ENCODE peak calls at places on chromosomes 13 and 19, in five cellular contexts. K is ovary, D is IMR-90, E is upper lobe of left lung, C is testis. S is an unnamed sample.
A peak's percentile ranks its signal among the peaks of the same experiment; 100 is the strongest.

GRCh38 chr13:79782541-79783216 is 301.7 kb downstream of the NDFIP2 start:
- DNase-seq in K (peak; percentile 59), D (peak; percentile 77), E (no peak), C (peak; percentile 30), S (no peak)

GRCh38 chr13:87042946-87043345 is 628.2 kb upstream of the SLITRK5 start:
- DNase-seq in K (no peak), D (peak; percentile 51), E (no peak), C (no peak), S (no peak)

GRCh38 chr13:33286143-33286542 is 588 bp upstream of the STARD13 start:
- DNase-seq in K (no peak), D (no peak), E (no peak), C (peak; percentile 57), S (no peak)

GRCh38 chr13:27991881-27992280 is 3.4 kb upstream of the URAD start:
- DNase-seq in K (no peak), D (no peak), E (no peak), C (no peak), S (no peak)

GRCh38 chr13:109389892-109390345 is 396.5 kb downstream of the IRS2 start:
- DNase-seq in K (no peak), D (peak; percentile 25), E (no peak), C (no peak), S (no peak)

GRCh38 chr19:44582581-44583265 is 30.6 kb upstream of the IGSF23 start:
- DNase-seq in K (no peak), D (no peak), E (peak; percentile 22), C (peak; percentile 41), S (no peak)

GRCh38 chr13:29935309-29935981 is 85.0 kb upstream of the UBL3 start:
- DNase-seq in K (no peak), D (no peak), E (no peak), C (no peak), S (peak; percentile 50)

GRCh38 chr19:45800009-45800553 is 7.4 kb upstream of the DMWD start:
- DNase-seq in K (no peak), D (peak; percentile 71), E (no peak), C (no peak), S (no peak)

GRCh38 chr13:77306458-77306857 is 20.4 kb downstream of the MYCBP2 start:
- DNase-seq in K (no peak), D (no peak), E (no peak), C (no peak), S (no peak)

GRCh38 chr13:73449258-73449657 is 390.5 kb downstream of the KLF5 start:
- DNase-seq in K (no peak), D (peak; percentile 13), E (no peak), C (no peak), S (no peak)

GRCh38 chr13:106291006-106291405 is 244.5 kb downstream of the EFNB2 start:
- DNase-seq in K (no peak), D (peak; percentile 76), E (no peak), C (no peak), S (no peak)

GRCh38 chr13:43085545-43085944 is 62.2 kb downstream of the DNAJC15 start:
- DNase-seq in K (no peak), D (peak; percentile 61), E (no peak), C (no peak), S (no peak)

GRCh38 chr19:45152504-45153338 is 8.1 kb downstream of the NKPD1 start:
- DNase-seq in K (peak; percentile 75), D (peak; percentile 40), E (peak; percentile 89), C (peak; percentile 72), S (peak; percentile 50)

GRCh38 chr13:51614350-51614786 is 30.1 kb downstream of the WDFY2 start:
- DNase-seq in K (no peak), D (no peak), E (no peak), C (no peak), S (peak; percentile 17)

GRCh38 chr13:23268441-23268840 is 87.7 kb downstream of the SGCG start:
- DNase-seq in K (no peak), D (no peak), E (no peak), C (no peak), S (no peak)

GRCh38 chr13:72842991-72843390 is 61.1 kb downstream of the PIBF1 start:
- DNase-seq in K (no peak), D (no peak), E (no peak), C (no peak), S (no peak)

GRCh38 chr19:41939861-41940442 is 11.7 kb upstream of the ERFL start:
- DNase-seq in K (no peak), D (no peak), E (peak; percentile 89), C (peak; percentile 21), S (peak; percentile 76)
- TF ChIP-seq POLR2A in K (no peak), D (no peak), E (no peak), C (no peak), S (peak; percentile 29)

DNA sequence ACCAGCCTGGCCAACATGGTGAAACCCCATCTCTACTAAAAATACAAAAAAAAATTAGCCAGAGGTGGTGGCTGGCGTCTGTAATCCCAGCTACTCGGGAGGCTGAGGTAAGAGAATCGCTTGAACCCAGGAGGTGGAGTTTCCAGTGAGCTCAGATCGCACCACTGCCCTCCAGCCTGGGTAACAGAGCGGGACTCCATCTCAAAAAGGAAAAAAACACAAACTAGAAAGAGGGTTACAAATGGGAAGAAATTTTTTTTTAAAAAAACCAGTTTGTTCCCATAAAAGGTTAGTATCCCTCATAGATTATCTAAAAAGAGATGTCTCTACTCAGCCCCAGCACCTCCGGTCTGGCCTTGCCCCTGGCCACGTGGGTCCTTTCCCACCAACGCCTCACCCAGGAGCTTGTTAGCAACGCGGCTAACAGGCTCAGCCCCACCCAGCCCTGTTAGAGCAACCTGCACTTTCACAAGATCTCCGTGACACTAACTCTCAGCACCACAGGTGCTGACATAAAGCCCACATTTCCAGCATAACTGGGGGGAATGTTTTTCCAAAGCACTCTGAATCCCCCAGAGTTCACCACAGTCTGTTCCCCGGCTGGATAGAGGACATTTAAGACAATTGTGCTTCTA is 4.3 kb downstream of the DMKN start:
- DNase-seq in K (peak; percentile 60), D (no peak), E (no peak), C (no peak), S (peak; percentile 58)
- TF ChIP-seq POLR2A in K (peak; percentile 23), D (no peak), E (no peak), C (no peak), S (peak; percentile 43)

GRCh38 chr19:3402631-3403443 is 36.5 kb downstream of the NFIC start:
- DNase-seq in K (no peak), D (no peak), E (no peak), C (no peak), S (no peak)

GRCh38 chr19:3403489-3404323 is 37.3 kb downstream of the NFIC start:
- DNase-seq in K (peak; percentile 94), D (peak; percentile 97), E (peak; percentile 90), C (peak; percentile 82), S (no peak)

GRCh38 chr19:3405261-3405653 is 38.9 kb downstream of the NFIC start:
- DNase-seq in K (no peak), D (no peak), E (no peak), C (no peak), S (no peak)

GRCh38 chr19:3406571-3407111 is 40.3 kb downstream of the NFIC start:
- DNase-seq in K (no peak), D (no peak), E (no peak), C (no peak), S (no peak)

DNA sequence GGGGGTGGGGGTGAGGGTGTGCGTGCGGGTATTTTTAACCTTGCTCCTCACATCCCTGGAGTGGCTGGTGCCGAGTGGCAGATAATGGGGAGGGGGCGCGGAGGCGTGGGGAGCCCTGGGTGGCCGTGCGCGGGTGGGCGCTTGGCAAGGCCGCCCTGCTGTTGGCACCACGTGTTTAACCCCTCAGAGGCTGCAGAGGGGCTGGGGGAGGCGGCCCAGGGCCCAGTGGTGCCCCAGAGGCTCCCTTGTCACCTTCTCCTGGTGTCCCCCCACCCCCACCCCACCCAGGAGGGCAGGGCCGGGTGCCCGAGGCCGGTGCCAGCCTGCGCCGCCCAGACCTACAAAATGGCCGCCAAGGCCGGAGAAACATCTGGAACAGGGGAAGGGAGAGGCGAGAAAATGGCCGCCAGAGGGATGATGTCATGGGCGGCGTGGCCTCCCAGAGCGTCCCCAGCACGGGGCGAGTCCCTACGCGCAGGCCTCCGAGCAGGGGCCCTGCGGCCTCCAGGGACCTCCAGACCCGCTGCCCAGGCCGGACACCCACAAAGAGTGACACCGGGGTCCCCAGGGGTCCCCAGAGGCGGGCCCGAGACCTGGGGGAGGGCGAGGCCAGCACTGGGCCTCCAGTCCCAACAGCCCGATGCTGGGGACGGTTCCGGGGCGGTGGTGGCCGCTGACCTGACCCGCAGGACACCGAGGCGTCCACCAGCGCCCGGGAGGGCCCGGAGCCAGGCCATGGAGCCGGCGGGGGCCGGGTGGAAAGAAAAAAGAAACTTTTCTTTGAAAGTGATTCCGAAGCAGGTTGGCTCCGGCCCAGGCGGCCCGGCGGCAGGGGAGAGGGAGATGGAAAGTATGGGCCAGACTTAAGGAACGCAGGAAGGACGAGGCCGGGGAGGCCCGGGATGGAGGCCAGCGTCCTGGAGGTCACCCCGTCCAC is 38.2 kb downstream of the NFIC start:
- DNase-seq in K (peak; percentile 93), D (peak; percentile 93), E (peak; percentile 95), C (peak; percentile 87), S (no peak)
- TF ChIP-seq POLR2A in K (peak; percentile 68), D (peak; percentile 89), E (peak; percentile 53), C (no peak), S (no peak)

GRCh38 chr19:18328340-18329034 is 5.6 kb upstream of the LSM4 start:
- DNase-seq in K (peak; percentile 86), D (peak; percentile 97), E (no peak), C (peak; percentile 99), S (peak; percentile 90)
- TF ChIP-seq POLR2A in K (no peak), D (no peak), E (peak; percentile 44), C (no peak), S (no peak)

DNA sequence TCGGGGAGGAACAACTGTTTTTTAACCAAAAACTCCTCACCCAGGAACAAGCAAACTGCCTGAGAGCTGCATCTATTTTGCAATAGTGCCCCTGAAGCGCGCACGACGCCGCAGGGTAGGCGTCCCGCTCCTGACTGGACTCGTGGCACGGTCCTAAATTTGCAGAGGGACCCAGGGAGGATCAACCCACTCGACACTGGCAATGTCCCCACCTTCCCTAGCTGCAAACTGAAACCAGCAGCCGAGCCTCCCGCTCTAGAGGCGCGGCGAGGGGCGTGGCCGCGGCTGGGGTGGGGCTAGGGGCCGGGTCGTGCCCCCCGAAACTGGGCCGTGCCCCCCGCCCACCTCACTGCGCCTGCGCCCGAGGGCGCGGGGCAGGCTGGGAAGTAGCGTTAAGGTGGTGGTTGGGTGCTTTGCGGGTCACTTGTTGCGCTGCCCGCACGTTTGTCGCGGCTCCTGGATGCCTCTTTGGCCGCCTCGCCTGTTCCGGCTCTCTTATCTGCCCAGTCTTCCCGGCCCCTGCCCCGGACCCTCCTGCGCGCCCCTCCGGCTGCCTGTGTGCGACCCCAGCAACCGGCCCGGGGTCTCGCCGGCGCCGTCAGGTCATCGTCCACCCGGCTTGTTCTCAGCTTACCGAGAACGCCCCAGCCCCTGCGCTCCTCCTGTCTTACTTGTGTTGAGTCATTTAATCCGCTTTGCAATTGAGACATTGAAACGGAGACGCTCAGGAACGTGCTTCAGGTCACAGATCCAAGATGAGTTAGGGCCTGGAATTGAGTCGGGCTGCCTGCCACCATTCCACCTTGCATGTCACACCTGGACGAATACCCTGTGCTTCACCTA is 37.9 kb upstream of the LSM14A start:
- DNase-seq in K (peak; percentile 92), D (peak; percentile 47), E (peak; percentile 99), C (peak; percentile 83), S (peak; percentile 90)
- TF ChIP-seq POLR2A in K (peak; percentile 37), D (no peak), E (peak; percentile 84), C (no peak), S (peak; percentile 92)